ENCODE peak calls at places on chromosomes 12 and 14, in four cellular contexts. One of them, this sample, is unnamed.

GRCh38 chr14:100621806-100622205 is 34.6 kb upstream of the BEGAIN start:
- DNase-seq in HCT116: peak; percentile 15
- DNase-seq in CD4-positive, alpha-beta memory T cell: no peak
- DNase-seq in ovary: no peak
- DNase-seq in this sample: no peak

GRCh38 chr12:77724367-77724957 is 106.2 kb upstream of the NAV3 start:
- DNase-seq in HCT116: peak; percentile 47
- DNase-seq in CD4-positive, alpha-beta memory T cell: no peak
- DNase-seq in ovary: no peak
- DNase-seq in this sample: no peak

GRCh38 chr12:120761581-120761980 is 36.0 kb downstream of the ACADS start:
- DNase-seq in HCT116: no peak
- DNase-seq in CD4-positive, alpha-beta memory T cell: no peak
- DNase-seq in ovary: no peak
- DNase-seq in this sample: no peak

GRCh38 chr12:124923906-124924734 is 9.7 kb upstream of the UBC start:
- DNase-seq in HCT116: no peak
- DNase-seq in CD4-positive, alpha-beta memory T cell: peak; percentile 11
- DNase-seq in ovary: no peak
- DNase-seq in this sample: no peak

GRCh38 chr14:99270491-99271287 is 1.3 kb downstream of the BCL11B start:
- DNase-seq in HCT116: no peak
- DNase-seq in CD4-positive, alpha-beta memory T cell: peak; percentile 56
- DNase-seq in ovary: no peak
- DNase-seq in this sample: no peak

GRCh38 chr12:102480401-102480800 is at the start of gene IGF1:
- DNase-seq in HCT116: no peak
- DNase-seq in CD4-positive, alpha-beta memory T cell: no peak
- DNase-seq in ovary: no peak
- DNase-seq in this sample: no peak

GRCh38 chr14:36451346-36452065 is 68.5 kb downstream of the NKX2-1 start:
- DNase-seq in HCT116: no peak
- DNase-seq in CD4-positive, alpha-beta memory T cell: no peak
- DNase-seq in ovary: no peak
- DNase-seq in this sample: no peak

GRCh38 chr12:71455028-71455737 is 15.6 kb downstream of the LGR5 start:
- DNase-seq in HCT116: no peak
- DNase-seq in CD4-positive, alpha-beta memory T cell: no peak
- DNase-seq in ovary: no peak
- DNase-seq in this sample: no peak

GRCh38 chr12:22526836-22527235 is 17.5 kb downstream of the C2CD5 start:
- DNase-seq in HCT116: no peak
- DNase-seq in CD4-positive, alpha-beta memory T cell: no peak
- DNase-seq in ovary: no peak
- DNase-seq in this sample: no peak

GRCh38 chr12:119090865-119091264 is 87.9 kb upstream of the HSPB8 start:
- DNase-seq in HCT116: no peak
- DNase-seq in CD4-positive, alpha-beta memory T cell: no peak
- DNase-seq in ovary: no peak
- DNase-seq in this sample: no peak

GRCh38 chr14:54788701-54789100 is 113.9 kb downstream of the GCH1 start:
- DNase-seq in HCT116: no peak
- DNase-seq in CD4-positive, alpha-beta memory T cell: no peak
- DNase-seq in ovary: no peak
- DNase-seq in this sample: no peak

GRCh38 chr12:71014180-71014785 is 93.7 kb upstream of the PTPRR start:
- DNase-seq in HCT116: peak; percentile 51
- DNase-seq in CD4-positive, alpha-beta memory T cell: no peak
- DNase-seq in ovary: no peak
- DNase-seq in this sample: no peak

GRCh38 chr12:69570545-69571399 is 14.5 kb upstream of the CCT2 start:
- DNase-seq in HCT116: peak; percentile 66
- DNase-seq in CD4-positive, alpha-beta memory T cell: peak; percentile 76
- DNase-seq in ovary: no peak
- DNase-seq in this sample: no peak

GRCh38 chr14:103016071-103016470 is 41.3 kb downstream of the CDC42BPB start:
- DNase-seq in HCT116: no peak
- DNase-seq in CD4-positive, alpha-beta memory T cell: no peak
- DNase-seq in ovary: no peak
- DNase-seq in this sample: no peak

GRCh38 chr12:43282106-43282505 is 269.9 kb downstream of the ADAMTS20 start:
- DNase-seq in HCT116: peak; percentile 16
- DNase-seq in CD4-positive, alpha-beta memory T cell: no peak
- DNase-seq in ovary: no peak
- DNase-seq in this sample: no peak

GRCh38 chr14:68977137-68977740 is 1.9 kb downstream of the ACTN1 start:
- DNase-seq in HCT116: no peak
- DNase-seq in CD4-positive, alpha-beta memory T cell: no peak
- DNase-seq in ovary: peak; percentile 55
- DNase-seq in this sample: no peak
- H3K4me1 ChIP-seq in HCT116: peaks cover 16% of the 10 kb centered on the region
- H3K4me1 ChIP-seq in CD4-positive, alpha-beta memory T cell: peaks cover 27% of the 10 kb centered on the region
- H3K4me1 ChIP-seq in ovary: peaks cover 22% of the 10 kb centered on the region
- H3K4me1 ChIP-seq in this sample: peaks cover 32% of the 10 kb centered on the region

GRCh38 chr12:52050771-52051541 is at the start of gene NR4A1:
- DNase-seq in HCT116: peak; percentile 87
- DNase-seq in CD4-positive, alpha-beta memory T cell: peak; percentile 99
- DNase-seq in ovary: peak; percentile 100
- DNase-seq in this sample: peak; percentile 99

GRCh38 chr12:52053570-52054209 is 2.4 kb downstream of the NR4A1 start:
- DNase-seq in HCT116: no peak
- DNase-seq in CD4-positive, alpha-beta memory T cell: no peak
- DNase-seq in ovary: peak; percentile 74
- DNase-seq in this sample: peak; percentile 35

GRCh38 chr12:52054231-52054837 is 3.1 kb downstream of the NR4A1 start:
- DNase-seq in HCT116: no peak
- DNase-seq in CD4-positive, alpha-beta memory T cell: no peak
- DNase-seq in ovary: peak; percentile 75
- DNase-seq in this sample: peak; percentile 33

GRCh38 chr12:52050116-52050770 is 999 bp upstream of the NR4A1 start:
- DNase-seq in HCT116: no peak
- DNase-seq in CD4-positive, alpha-beta memory T cell: peak; percentile 59
- DNase-seq in ovary: peak; percentile 80
- DNase-seq in this sample: no peak

DNA sequence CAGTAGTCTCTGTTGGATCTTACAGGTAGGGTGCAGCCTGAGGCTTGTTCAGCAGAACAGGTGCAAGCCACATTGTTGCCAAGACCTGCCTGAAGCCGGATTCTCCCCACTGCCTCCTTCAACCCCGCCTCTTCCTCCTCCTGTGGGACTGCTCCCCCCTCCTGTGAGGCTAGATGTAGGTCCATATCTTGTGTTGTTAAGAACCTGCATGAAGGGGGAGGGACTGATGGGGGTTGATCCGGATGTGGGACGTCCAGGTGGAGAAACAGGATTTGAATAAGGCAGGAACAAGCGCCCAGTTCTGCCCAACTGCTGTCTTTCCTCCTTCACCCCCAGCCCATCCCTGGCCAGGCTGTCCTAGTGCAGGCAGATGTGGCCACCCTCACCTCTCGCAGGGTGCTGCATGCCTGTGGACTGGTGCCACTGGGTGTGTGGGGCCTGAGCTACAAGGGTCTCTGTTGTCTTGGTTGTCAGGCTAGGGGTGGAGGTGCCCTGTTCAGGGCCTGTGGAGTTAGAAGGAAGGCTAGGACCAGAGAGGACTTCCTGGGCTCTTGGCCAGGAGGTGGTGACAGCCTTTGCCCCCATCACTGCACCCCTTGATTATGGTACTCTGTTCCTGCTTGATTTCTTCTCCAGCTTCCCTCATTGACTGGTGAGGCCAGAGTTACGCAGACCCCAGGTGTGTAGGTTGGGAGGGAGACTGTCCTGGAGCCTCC is 1.4 kb downstream of the NR4A1 start:
- DNase-seq in HCT116: no peak
- DNase-seq in CD4-positive, alpha-beta memory T cell: peak; percentile 68
- DNase-seq in ovary: peak; percentile 69
- DNase-seq in this sample: peak; percentile 50
- H3K27ac ChIP-seq in HCT116: no peak overlapping the region
- H3K27ac ChIP-seq in CD4-positive, alpha-beta memory T cell: peak overlapping the region; percentile 95
- H3K27ac ChIP-seq in ovary: peak overlapping the region; percentile 90
- H3K27ac ChIP-seq in this sample: no peak overlapping the region

GRCh38 chr14:91395998-91396660 is 21.5 kb downstream of the CCDC88C start:
- DNase-seq in HCT116: no peak
- DNase-seq in CD4-positive, alpha-beta memory T cell: peak; percentile 31
- DNase-seq in ovary: no peak
- DNase-seq in this sample: no peak
- H3K4me3 ChIP-seq in HCT116: no peak overlapping the region
- H3K4me3 ChIP-seq in CD4-positive, alpha-beta memory T cell: peak overlapping the region; percentile 6
- H3K4me3 ChIP-seq in ovary: no peak overlapping the region
- H3K4me3 ChIP-seq in this sample: no peak overlapping the region

DNA sequence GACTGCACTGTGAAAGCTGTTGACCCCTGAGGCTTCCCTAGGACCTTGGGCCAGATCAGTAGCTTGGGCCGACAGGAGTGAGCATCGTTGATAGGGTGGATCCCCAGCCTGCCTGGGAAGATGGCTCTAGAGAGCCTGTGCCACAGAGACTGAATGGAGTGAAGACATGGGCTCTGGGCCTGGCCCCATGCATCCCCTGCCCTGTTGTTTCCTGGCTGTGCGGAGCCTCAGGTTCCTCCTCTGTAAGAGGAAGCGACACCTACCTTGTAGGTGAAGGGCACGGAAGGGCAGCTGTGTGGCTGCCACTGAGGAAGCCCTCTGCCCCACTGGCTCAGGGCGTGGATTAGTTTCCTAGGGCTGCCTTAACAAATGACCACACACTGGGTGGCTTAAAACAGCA is 23.9 kb downstream of the PLEKHG3 start:
- DNase-seq in HCT116: no peak
- DNase-seq in CD4-positive, alpha-beta memory T cell: no peak
- DNase-seq in ovary: peak; percentile 22
- DNase-seq in this sample: no peak
- H3K4me1 ChIP-seq in HCT116: peaks cover 39% of the 10 kb centered on the region
- H3K4me1 ChIP-seq in CD4-positive, alpha-beta memory T cell: peaks cover 93% of the 10 kb centered on the region
- H3K4me1 ChIP-seq in ovary: peaks cover 2% of the 10 kb centered on the region
- H3K4me1 ChIP-seq in this sample: peaks cover 55% of the 10 kb centered on the region

GRCh38 chr12:92056290-92056689 is 89.4 kb downstream of the BTG1 start:
- DNase-seq in HCT116: no peak
- DNase-seq in CD4-positive, alpha-beta memory T cell: no peak
- DNase-seq in ovary: no peak
- DNase-seq in this sample: no peak
- H3K27ac ChIP-seq in HCT116: no peak overlapping the region
- H3K27ac ChIP-seq in CD4-positive, alpha-beta memory T cell: peak overlapping the region; percentile 38
- H3K27ac ChIP-seq in ovary: no peak overlapping the region
- H3K27ac ChIP-seq in this sample: no peak overlapping the region

DNA sequence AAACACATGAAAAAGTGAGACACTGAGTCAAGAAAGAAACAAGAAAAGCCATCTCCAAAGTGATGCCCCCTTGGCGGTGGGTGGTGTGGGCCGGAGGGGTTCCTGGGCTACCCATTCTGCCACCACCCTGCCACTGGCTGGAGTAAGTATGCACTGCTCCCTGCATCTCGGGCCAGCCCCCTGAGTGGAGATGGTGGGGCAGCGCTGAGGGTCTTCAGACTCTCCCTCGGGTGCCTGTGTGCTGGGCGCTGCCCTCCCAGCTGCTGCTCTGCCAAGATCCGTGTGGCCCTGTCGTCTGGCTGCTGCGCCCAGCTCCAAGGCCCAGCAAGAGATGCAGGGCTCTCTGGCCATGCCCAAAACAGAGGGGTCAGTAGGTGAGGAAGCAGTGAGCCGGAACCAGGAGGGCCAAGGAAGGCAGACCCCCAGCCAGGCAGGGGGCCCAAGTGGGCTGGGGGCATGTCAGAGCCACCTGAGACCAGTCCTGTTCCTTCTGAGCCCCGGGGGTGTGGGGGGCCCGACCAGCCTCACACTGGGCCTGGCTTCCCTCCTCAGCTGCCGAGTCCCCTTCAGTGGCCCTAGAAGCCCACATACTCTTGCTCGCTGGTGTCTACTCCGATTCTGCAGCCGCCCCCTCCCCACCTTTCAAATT is 5.2 kb downstream of the GPR132 start:
- DNase-seq in HCT116: no peak
- DNase-seq in CD4-positive, alpha-beta memory T cell: no peak
- DNase-seq in ovary: no peak
- DNase-seq in this sample: no peak
- H3K4me3 ChIP-seq in HCT116: no peak overlapping the region
- H3K4me3 ChIP-seq in CD4-positive, alpha-beta memory T cell: no peak overlapping the region
- H3K4me3 ChIP-seq in ovary: no peak overlapping the region
- H3K4me3 ChIP-seq in this sample: no peak overlapping the region

DNA sequence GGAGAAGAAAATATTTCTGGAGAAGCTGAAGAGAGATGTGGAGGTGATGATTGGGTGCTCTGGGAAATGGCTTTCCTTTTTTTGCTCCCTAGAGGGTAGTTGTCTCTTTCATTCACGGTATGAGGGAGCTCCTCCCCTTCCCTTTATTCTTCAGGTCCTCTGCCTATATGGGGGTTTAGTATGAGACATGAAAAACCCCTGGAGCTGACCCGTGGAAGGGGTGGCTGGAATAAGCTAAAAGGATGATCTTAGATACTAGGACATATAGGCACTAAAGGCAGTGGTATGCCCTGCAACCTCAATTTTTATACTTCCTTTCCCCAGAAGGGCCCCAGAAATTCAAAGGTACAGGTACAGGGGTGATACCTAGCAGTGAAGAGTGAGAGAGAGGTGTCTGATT is 4.2 kb upstream of the DTX3 start:
- DNase-seq in HCT116: no peak
- DNase-seq in CD4-positive, alpha-beta memory T cell: no peak
- DNase-seq in ovary: no peak
- DNase-seq in this sample: no peak
- H3K4me1 ChIP-seq in HCT116: peaks cover 2% of the 10 kb centered on the region
- H3K4me1 ChIP-seq in CD4-positive, alpha-beta memory T cell: peaks cover 23% of the 10 kb centered on the region
- H3K4me1 ChIP-seq in ovary: peaks cover 3% of the 10 kb centered on the region
- H3K4me1 ChIP-seq in this sample: peaks cover 18% of the 10 kb centered on the region